ENCODE peak calls at places on chromosomes 5 and 9, in six cellular contexts. C is prostate gland, A is HCT116, X is spleen, E is Panc1, G is GM23338. P is an unnamed sample.
A peak's percentile ranks its signal among the peaks of the same experiment; 100 is the strongest.

GRCh38 chr5:59893436-59894227 is at the start of gene PDE4D:
- DNase-seq in X (peak; percentile 77), G (peak; percentile 91), C (peak; percentile 54), A (no peak), E (no peak), P (peak; percentile 19)

GRCh38 chr5:106759581-106759980 is 911.2 kb downstream of the EFNA5 start:
- DNase-seq in E (no peak), C (no peak), G (no peak), X (no peak), A (no peak), P (no peak)

GRCh38 chr5:135326296-135327240 is 72.5 kb downstream of the MACROH2A1 start:
- DNase-seq in C (no peak), E (no peak), G (peak; percentile 63), X (no peak), A (no peak), P (no peak)

GRCh38 chr9:70490478-70490877 is 76.0 kb upstream of the KLF9 start:
- DNase-seq in C (no peak), X (no peak), A (no peak), E (no peak), G (no peak), P (no peak)

GRCh38 chr9:107894572-107895261 is 405.1 kb upstream of the KLF4 start:
- DNase-seq in E (no peak), C (no peak), A (no peak), G (peak; percentile 12), X (no peak), P (no peak)

GRCh38 chr9:86600291-86600690 is 246.1 kb upstream of the TUT7 start:
- DNase-seq in G (no peak), E (no peak), X (no peak), C (no peak), A (no peak), P (no peak)

GRCh38 chr9:1100945-1101344 is 50.8 kb downstream of the DMRT2 start:
- DNase-seq in G (peak; percentile 84), C (peak; percentile 5), E (no peak), A (no peak), X (no peak), P (peak; percentile 50)

GRCh38 chr5:40717281-40717680 is 37.6 kb downstream of the PTGER4 start:
- DNase-seq in C (no peak), X (no peak), G (no peak), A (no peak), E (no peak), P (no peak)

GRCh38 chr5:15645376-15645775 is 145.4 kb downstream of the FBXL7 start:
- DNase-seq in E (no peak), A (no peak), X (no peak), C (no peak), G (peak; percentile 15), P (no peak)

GRCh38 chr5:90746119-90746518 is 187.5 kb downstream of the ADGRV1 start:
- DNase-seq in G (no peak), X (no peak), E (no peak), A (no peak), C (no peak), P (no peak)

GRCh38 chr5:35003018-35003957 is 44.5 kb downstream of the AGXT2 start:
- DNase-seq in E (peak; percentile 33), X (no peak), C (peak; percentile 9), A (peak; percentile 29), G (peak; percentile 85), P (peak; percentile 50)

GRCh38 chr5:76555717-76556116 is 67.5 kb downstream of the F2RL2 start:
- DNase-seq in E (no peak), G (no peak), A (no peak), X (no peak), C (no peak), P (no peak)
- TF ChIP-seq POLR2AphosphoS5 in E (no peak), G (no peak), A (no peak), X (no peak), C (no peak), P (no peak)

DNA sequence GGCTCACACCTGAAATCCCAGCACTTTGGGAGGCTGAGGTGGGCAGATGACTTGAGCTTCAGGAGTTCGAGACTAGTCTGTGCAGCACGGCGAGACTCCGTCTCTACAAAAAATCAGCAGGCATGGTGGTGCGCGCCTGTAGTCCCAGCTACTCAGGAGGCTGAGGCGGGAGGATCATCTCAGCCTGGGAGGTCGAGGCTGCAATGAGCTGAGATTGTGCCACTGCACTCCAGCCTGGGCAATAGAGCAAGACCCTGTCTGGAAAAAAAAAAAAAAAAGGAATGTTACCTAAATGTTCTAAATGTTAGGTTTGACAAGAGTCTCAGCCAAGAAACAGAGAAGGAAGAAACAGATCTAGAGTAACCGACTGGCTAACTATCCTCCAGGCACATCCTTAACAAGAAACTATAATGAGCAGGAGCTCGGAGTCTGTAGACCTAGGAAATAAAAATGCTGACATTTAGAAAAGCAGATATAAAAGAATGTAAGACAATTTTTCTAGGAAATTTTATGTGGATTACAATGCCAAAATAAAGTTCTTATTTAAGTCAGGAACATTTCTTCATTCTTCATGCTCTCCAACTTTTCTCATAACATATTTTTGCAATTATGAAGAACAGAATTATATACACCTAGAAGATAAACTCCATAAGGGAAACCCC is 166.6 kb upstream of the TBCA start:
- DNase-seq in C (no peak), E (no peak), G (no peak), X (no peak), A (no peak), P (no peak)
- H3K4me3 ChIP-seq in C (no peak overlapping the region), E (no peak overlapping the region), G (no peak overlapping the region), X (no peak overlapping the region), A (no peak overlapping the region), P (no peak overlapping the region)

DNA sequence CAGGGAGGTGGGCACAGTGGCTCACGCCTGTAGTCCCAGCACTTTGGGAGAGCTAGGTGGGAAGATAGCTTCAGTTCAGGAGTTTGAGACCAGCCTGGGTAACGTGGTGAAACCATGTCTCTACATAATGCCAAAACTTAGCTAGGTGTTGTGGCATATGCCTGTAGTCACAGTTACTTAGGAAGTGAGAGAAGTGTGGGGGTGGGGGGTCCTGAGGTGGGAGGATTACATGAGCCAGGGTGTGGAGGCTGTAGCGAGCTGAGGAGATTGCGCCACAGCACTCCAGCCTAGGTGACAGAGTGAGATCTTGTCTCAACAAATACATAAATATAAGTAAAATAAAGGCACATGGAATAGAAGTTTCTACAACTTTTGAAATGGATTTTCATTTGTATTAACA is 23.1 kb downstream of the VCAN start:
- DNase-seq in E (no peak), X (no peak), C (no peak), A (no peak), G (no peak), P (no peak)
- TF ChIP-seq POLR2AphosphoS5 in E (no peak), X (no peak), C (no peak), A (no peak), G (no peak), P (no peak)

DNA sequence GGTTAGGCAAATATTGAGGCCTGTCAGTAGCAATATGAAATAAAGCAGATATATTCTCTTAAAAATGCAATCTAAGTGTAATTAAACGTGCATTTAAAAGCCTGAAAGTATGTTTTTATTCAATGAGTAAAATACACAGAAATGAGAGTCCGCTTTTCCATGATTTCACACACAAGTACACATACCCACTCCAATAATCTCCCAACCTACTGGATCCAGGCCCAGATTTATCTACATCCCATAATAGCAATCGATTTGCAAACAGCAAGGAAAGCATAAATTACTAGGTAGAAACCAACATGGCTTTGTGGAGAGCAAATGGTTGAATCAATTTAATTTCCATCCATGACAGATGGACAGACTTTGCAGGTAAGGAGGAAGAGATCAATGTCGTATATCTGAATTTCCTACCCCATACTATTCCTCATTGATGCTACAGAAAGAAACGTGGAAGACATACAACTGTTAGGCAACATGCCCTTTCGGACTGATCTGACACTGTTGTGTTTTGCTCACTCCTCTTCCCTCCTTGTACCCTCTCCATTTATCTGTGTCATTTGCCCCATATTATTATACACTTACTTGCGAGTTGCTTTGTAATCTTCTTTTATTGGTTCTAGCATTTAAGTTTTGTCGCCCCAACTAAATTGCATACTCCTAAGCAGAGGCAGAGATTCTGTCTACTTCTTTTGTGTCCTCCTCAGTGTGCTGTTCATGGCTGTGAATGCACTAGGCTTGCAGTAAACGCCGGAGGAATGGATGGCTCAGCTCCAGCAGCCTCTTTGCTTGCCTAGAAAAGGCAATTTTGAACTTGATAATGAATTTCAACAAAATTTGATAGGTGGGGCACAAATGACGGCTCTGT is 133.6 kb downstream of the NFIB start:
- DNase-seq in C (peak; percentile 55), G (no peak), E (no peak), X (no peak), A (no peak), P (peak; percentile 35)
- H3K4me3 ChIP-seq in C (peak overlapping the region; percentile 0), G (no peak overlapping the region), E (no peak overlapping the region), X (peak overlapping the region; percentile 18), A (no peak overlapping the region), P (peak overlapping the region; percentile 33)

GRCh38 chr5:172841258-172841657 is 7.2 kb downstream of the ERGIC1 start:
- DNase-seq in E (no peak), A (no peak), X (peak; percentile 61), C (no peak), G (no peak), P (no peak)

GRCh38 chr5:172840778-172841154 is 6.7 kb downstream of the ERGIC1 start:
- DNase-seq in G (no peak), A (no peak), X (peak; percentile 55), C (no peak), E (no peak), P (no peak)

GRCh38 chr5:172838151-172838875 is 4.3 kb downstream of the ERGIC1 start:
- DNase-seq in C (no peak), G (no peak), E (no peak), X (peak; percentile 76), A (no peak), P (no peak)

GRCh38 chr5:172839669-172840068 is 5.6 kb downstream of the ERGIC1 start:
- DNase-seq in A (no peak), C (peak; percentile 73), X (peak; percentile 66), G (no peak), E (no peak), P (no peak)

GRCh38 chr5:172840077-172840777 is 6.2 kb downstream of the ERGIC1 start:
- DNase-seq in C (no peak), E (no peak), A (no peak), X (peak; percentile 72), G (no peak), P (no peak)
- TF ChIP-seq POLR2AphosphoS5 in C (no peak), E (no peak), A (no peak), X (peak; percentile 20), G (no peak), P (peak; percentile 51)

P was measured in transverse colon.